ENCODE peak calls at places on chromosomes 1 and 21, in ten cellular contexts. O is thyroid gland, T is tibial nerve, Y is psoas muscle, Z is OCI-LY7, L is uterus, K is pancreas, A is DND-41, D is left lung, X is left ventricle myocardium inferior. U is an unnamed sample.

GRCh38 chr21:42214081-42214750 is 4.7 kb upstream of the ABCG1 start:
- DNase-seq in T (no peak), O (no peak), D (no peak), Z (no peak), K (no peak), Y (no peak), X (no peak), L (no peak), A (no peak), U (no peak)

GRCh38 chr21:29192999-29193563 is 62.6 kb downstream of the MAP3K7CL start:
- DNase-seq in A (no peak), T (no peak), X (peak; percentile 30), Y (no peak), K (no peak), D (no peak), L (no peak), O (no peak), Z (no peak), U (no peak)

GRCh38 chr1:19872190-19872589 is 10.0 kb upstream of the OTUD3 start:
- DNase-seq in X (no peak), L (no peak), T (no peak), Z (peak; percentile 42), A (no peak), O (no peak), K (peak; percentile 66), Y (no peak), D (no peak), U (no peak)

GRCh38 chr1:207276465-207276864 is 45.0 kb upstream of the CD55 start:
- DNase-seq in D (no peak), A (no peak), O (no peak), Z (no peak), L (no peak), T (no peak), Y (no peak), X (no peak), K (no peak), U (no peak)

GRCh38 chr1:32883338-32883737 is 3.0 kb upstream of the HPCA start:
- DNase-seq in X (no peak), Y (no peak), K (no peak), A (no peak), L (no peak), Z (no peak), T (no peak), O (no peak), D (no peak), U (no peak)

GRCh38 chr1:19877821-19878636 is 4.2 kb upstream of the OTUD3 start:
- DNase-seq in L (peak; percentile 29), O (peak; percentile 33), A (peak; percentile 11), T (no peak), K (no peak), Z (no peak), Y (no peak), X (no peak), D (no peak), U (no peak)

GRCh38 chr1:102799496-102799895 is 308.8 kb downstream of the COL11A1 start:
- DNase-seq in O (no peak), A (no peak), D (no peak), K (no peak), L (no peak), X (no peak), Z (no peak), Y (no peak), T (no peak), U (no peak)

GRCh38 chr21:34836103-34836932 is 167.5 kb downstream of the CLIC6 start:
- DNase-seq in Y (peak; percentile 85), Z (no peak), X (no peak), L (peak; percentile 74), D (peak; percentile 89), T (peak; percentile 53), A (no peak), O (peak; percentile 85), K (peak; percentile 58), U (peak; percentile 89)

GRCh38 chr1:240768979-240769378 is 157.0 kb upstream of the GREM2 start:
- DNase-seq in Y (no peak), O (no peak), T (no peak), K (no peak), X (no peak), Z (no peak), D (no peak), L (no peak), A (no peak), U (no peak)

GRCh38 chr1:97190326-97190725 is 468.7 kb downstream of the PTBP2 start:
- DNase-seq in X (no peak), K (no peak), D (no peak), O (no peak), Z (no peak), Y (no peak), T (no peak), L (no peak), A (no peak), U (no peak)

GRCh38 chr1:222106369-222106768 is 364.5 kb upstream of the DUSP10 start:
- DNase-seq in T (no peak), L (no peak), Z (no peak), O (peak; percentile 56), D (no peak), X (no peak), Y (no peak), K (no peak), A (no peak), U (no peak)

DNA sequence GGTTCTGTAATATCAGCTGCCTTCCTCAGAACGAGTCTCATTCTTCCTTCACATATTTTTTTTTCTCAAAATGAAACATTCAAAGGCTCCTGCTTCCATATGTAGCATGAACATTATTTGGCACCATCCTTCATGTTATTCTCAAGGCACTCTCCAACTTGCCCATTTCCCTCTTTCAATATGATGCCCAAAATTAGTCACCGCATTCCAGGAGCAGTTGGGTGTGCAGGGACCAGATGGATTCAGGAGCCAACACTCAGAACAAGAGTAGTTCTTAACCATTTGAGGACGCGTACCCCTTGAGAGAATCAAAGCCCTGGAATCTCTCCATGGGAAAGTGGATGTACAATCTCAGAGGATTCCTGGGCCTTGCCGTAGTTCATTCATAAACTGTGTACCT is 50.3 kb downstream of the KCNK1 start:
- DNase-seq in X (no peak), T (no peak), K (no peak), Z (no peak), A (no peak), D (no peak), L (no peak), O (peak; percentile 2), Y (no peak), U (no peak)
- H3K27ac ChIP-seq in X (peak overlapping the region; percentile 85), T (no peak overlapping the region), K (no peak overlapping the region), Z (no peak overlapping the region), A (no peak overlapping the region), D (no peak overlapping the region), L (no peak overlapping the region), O (no peak overlapping the region), Y (no peak overlapping the region), U (peak overlapping the region; percentile 93)

DNA sequence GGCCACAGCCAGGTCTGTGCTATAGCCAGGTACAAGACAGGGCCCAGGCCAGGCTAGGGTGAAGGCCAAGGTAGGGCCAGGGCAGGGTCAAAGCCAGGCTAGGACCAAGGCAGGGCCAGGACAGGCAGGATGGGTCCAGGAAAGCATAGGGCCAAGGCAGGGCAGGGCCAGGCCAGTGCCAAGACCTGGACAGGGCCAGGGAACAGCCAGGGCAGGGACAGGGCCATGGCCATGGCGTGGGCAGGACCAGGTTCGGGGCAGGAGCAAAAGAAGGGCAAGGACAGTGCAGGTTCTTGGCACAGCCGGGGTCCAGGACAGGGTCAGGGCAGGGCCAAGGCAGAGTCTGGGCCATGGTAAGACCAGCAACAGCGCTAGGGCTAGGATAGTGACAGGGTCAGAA is 153.4 kb downstream of the LIPI start:
- DNase-seq in L (no peak), X (no peak), D (no peak), Y (no peak), A (no peak), T (no peak), K (no peak), Z (no peak), O (no peak), U (no peak)
- TF ChIP-seq CTCF in L (no peak), X (no peak), D (no peak), Y (no peak), A (no peak), T (no peak), K (no peak), Z (no peak), O (no peak), U (no peak)

GRCh38 chr1:209260146-209260545 is 323.4 kb upstream of the CAMK1G start:
- DNase-seq in X (no peak), L (no peak), A (no peak), K (no peak), T (no peak), D (no peak), O (no peak), Z (no peak), Y (no peak), U (no peak)
- H3K4me3 ChIP-seq in X (no peak overlapping the region), L (no peak overlapping the region), A (no peak overlapping the region), K (no peak overlapping the region), T (no peak overlapping the region), D (no peak overlapping the region), O (no peak overlapping the region), Z (no peak overlapping the region), Y (no peak overlapping the region), U (no peak overlapping the region)

GRCh38 chr21:16377120-16377658 is 647.4 kb downstream of the USP25 start:
- DNase-seq in O (no peak), X (no peak), Z (no peak), K (no peak), A (peak; percentile 14), Y (no peak), T (no peak), L (no peak), D (no peak), U (no peak)
- H3K27ac ChIP-seq in O (peak overlapping the region; percentile 35), X (peak overlapping the region; percentile 81), Z (no peak overlapping the region), K (no peak overlapping the region), A (no peak overlapping the region), Y (peak overlapping the region; percentile 73), T (no peak overlapping the region), L (peak overlapping the region; percentile 49), D (no peak overlapping the region), U (peak overlapping the region; percentile 69)

GRCh38 chr1:25549273-25550154 is 6.1 kb downstream of the LDLRAP1 start:
- DNase-seq in A (no peak), Z (peak; percentile 95), D (peak; percentile 57), Y (peak; percentile 80), O (peak; percentile 64), X (peak; percentile 40), T (no peak), L (no peak), K (no peak), U (no peak)
- TF ChIP-seq CTCF in A (no peak), Z (no peak), D (no peak), Y (no peak), O (no peak), X (no peak), T (no peak), L (no peak), K (no peak), U (no peak)